ENCODE peak calls at places on chromosomes 3 and 15, in seven cellular contexts. S, K, B, N, O, Y and D are unnamed samples.

GRCh38 chr3:141950572-141951493 is 74.4 kb downstream of the ATP1B3 start:
- DNase-seq in S (no peak), K (no peak), B (no peak), N (peak), O (no peak), Y (no peak), D (no peak)

GRCh38 chr3:130761730-130762311 is 15.2 kb upstream of the PIK3R4 start:
- DNase-seq in S (no peak), K (no peak), B (no peak), N (no peak), O (peak), Y (no peak), D (no peak)

GRCh38 chr3:33141006-33141405 is 27.2 kb downstream of the CRTAP start:
- DNase-seq in S (no peak), K (no peak), B (no peak), N (no peak), O (no peak), Y (no peak), D (no peak)

GRCh38 chr3:178500631-178501030 is 35.6 kb upstream of the KCNMB2 start:
- DNase-seq in S (no peak), K (no peak), B (no peak), N (no peak), O (no peak), Y (no peak), D (no peak)

GRCh38 chr3:9500108-9501050 is 53.2 kb downstream of the LHFPL4 start:
- DNase-seq in S (peak), K (peak), B (no peak), N (peak), O (peak), Y (peak), D (peak)

GRCh38 chr15:82643992-82644391 is 3.2 kb downstream of the CPEB1 start:
- DNase-seq in S (no peak), K (peak), B (no peak), N (no peak), O (no peak), Y (no peak), D (no peak)

GRCh38 chr15:88275804-88276203 is 19.3 kb upstream of the NTRK3 start:
- DNase-seq in S (no peak), K (no peak), B (no peak), N (no peak), O (no peak), Y (no peak), D (no peak)

GRCh38 chr3:37765591-37766219 is 96.0 kb upstream of the CTDSPL start:
- DNase-seq in S (no peak), K (peak), B (no peak), N (peak), O (no peak), Y (peak), D (peak)

GRCh38 chr15:66935688-66936087 is 129.7 kb upstream of the SMAD3 start:
- DNase-seq in S (no peak), K (no peak), B (no peak), N (no peak), O (no peak), Y (no peak), D (no peak)

GRCh38 chr15:90857337-90857736 is 11.1 kb upstream of the FURIN start:
- DNase-seq in S (no peak), K (no peak), B (no peak), N (no peak), O (no peak), Y (no peak), D (no peak)
- H3K27ac ChIP-seq in S (no peak), K (no peak), B (no peak), N (no peak), O (no peak), Y (no peak), D (no peak)

DNA sequence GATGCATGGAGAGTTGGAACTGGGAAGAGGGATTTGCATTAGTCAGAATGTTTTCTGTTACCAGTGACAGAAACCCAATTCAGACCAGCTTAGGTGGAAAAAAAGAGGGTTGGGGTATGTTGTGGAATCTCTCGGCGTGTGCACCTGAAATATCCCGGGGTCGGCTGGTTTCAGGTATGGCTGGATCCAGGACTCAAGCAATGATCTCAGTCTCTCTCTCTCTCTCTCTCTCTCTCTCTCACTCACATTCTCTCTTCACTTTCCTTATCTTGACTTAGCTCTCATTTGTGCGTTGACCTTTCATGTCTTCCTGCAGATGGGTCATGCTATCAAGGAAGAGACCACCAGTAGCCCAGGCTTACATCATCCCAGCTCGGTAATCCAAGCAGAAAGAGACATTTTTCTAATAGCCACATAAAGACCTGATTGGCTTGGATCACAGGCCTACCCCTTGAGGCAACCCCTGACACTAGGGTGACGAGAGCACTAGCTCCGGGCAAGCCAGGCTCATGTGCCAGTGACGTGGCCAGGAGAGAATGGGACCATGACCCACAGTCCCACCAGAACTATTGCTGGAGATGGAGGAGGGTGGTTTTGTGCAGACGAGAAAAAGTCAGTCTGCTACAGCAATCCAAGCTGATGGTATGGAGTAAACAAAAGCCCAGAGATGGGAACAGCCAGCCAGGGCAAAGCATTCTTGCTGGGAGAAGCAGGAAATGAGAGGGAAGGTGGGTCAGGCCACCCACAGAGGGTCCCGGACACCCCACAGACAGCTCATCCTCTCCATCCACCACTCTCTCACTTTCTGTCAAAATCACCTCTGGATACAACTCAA is 91.7 kb downstream of the CHSY1 start:
- DNase-seq in S (no peak), K (no peak), B (no peak), N (no peak), O (no peak), Y (no peak), D (no peak)
- H3K27ac ChIP-seq in S (no peak), K (no peak), B (no peak), N (no peak), O (no peak), Y (no peak), D (no peak)

DNA sequence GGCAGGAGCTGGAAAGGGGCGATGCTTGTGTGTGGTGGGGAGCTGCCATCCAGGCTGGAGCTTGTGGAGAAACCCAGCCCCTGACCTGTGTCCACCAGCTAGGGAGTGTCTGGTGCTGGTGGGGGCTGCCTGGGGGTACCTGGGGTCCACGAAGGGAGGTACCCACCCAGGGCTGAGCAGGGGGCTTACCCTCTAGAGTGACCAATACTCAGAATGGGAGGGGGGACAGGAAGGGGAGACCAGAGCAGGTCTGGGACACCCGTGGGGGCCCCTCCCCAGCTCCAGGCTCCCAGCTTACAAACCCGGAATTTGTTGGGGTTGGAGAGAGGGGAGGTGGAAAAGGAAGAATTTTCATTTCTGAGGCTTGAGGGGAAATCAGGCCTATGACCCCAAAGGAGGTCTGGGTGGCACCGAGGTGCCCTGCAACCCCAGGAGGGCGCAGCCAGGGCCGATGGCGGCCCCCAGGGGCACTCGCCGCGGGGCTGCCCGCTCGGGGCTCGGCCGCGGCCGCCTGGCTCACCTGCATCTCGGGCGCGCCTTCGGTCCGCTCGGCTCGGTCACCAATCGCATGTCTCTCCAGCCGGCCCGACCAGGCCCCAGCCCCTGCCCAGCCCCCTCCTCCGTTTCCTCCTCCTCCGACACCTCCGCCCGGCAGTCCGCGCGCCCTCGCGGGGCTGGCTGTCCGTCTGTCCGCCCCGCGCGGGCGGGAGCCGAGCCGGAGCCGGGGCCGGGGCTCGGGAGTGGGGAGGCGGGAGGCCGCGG is 741 bp downstream of the LINGO1 start:
- DNase-seq in S (peak), K (peak), B (no peak), N (peak), O (no peak), Y (no peak), D (peak)
- H3K27ac ChIP-seq in S (no peak), K (no peak), B (no peak), N (peak), O (no peak), Y (peak), D (no peak)

DNA sequence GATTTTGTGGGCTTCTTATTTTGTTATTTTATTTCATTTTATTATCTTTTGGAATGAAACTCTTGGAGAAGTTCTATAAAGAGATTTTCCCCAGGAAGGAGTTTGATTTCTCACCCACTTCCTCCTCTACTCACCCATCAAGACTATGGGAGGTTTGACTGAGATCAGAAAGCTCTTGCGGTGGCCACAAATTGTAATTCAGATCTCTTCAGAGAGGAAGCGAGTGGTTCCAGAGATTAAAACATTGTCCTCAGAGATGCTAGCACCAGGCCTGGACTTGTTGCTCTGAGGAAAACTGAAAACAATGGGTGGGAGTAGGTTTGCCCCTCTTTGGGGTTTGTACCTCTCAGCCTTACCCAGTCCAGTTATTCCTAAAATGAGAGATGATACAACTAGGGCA is 8.1 kb upstream of the MUC13 start:
- DNase-seq in S (no peak), K (no peak), B (no peak), N (no peak), O (no peak), Y (no peak), D (no peak)
- H3K27ac ChIP-seq in S (no peak), K (no peak), B (no peak), N (no peak), O (no peak), Y (no peak), D (no peak)

GRCh38 chr3:14925729-14926591 is 21.4 kb upstream of the NR2C2 start:
- DNase-seq in S (no peak), K (peak), B (peak), N (peak), O (peak), Y (no peak), D (no peak)

GRCh38 chr3:14927308-14927707 is 20.1 kb upstream of the NR2C2 start:
- DNase-seq in S (no peak), K (no peak), B (no peak), N (no peak), O (no peak), Y (no peak), D (no peak)

GRCh38 chr3:14933829-14934425 is 13.5 kb upstream of the NR2C2 start:
- DNase-seq in S (no peak), K (no peak), B (no peak), N (no peak), O (no peak), Y (no peak), D (no peak)

GRCh38 chr3:14926592-14926991 is 20.8 kb upstream of the NR2C2 start:
- DNase-seq in S (no peak), K (no peak), B (no peak), N (no peak), O (no peak), Y (no peak), D (no peak)

GRCh38 chr3:14929310-14930070 is 17.9 kb upstream of the NR2C2 start:
- DNase-seq in S (no peak), K (no peak), B (no peak), N (no peak), O (no peak), Y (no peak), D (no peak)
- H3K27ac ChIP-seq in S (no peak), K (no peak), B (no peak), N (no peak), O (no peak), Y (no peak), D (no peak)

GRCh38 chr15:57472861-57473260 is 96.6 kb downstream of the CGNL1 start:
- DNase-seq in S (no peak), K (no peak), B (no peak), N (no peak), O (no peak), Y (no peak), D (no peak)

GRCh38 chr15:57481038-57481705 is 104.9 kb downstream of the CGNL1 start:
- DNase-seq in S (no peak), K (no peak), B (no peak), N (no peak), O (peak), Y (no peak), D (no peak)

GRCh38 chr15:57476533-57476975 is 100.2 kb downstream of the CGNL1 start:
- DNase-seq in S (no peak), K (no peak), B (no peak), N (no peak), O (peak), Y (no peak), D (no peak)

GRCh38 chr15:57479005-57479404 is 102.7 kb downstream of the CGNL1 start:
- DNase-seq in S (no peak), K (no peak), B (no peak), N (no peak), O (no peak), Y (no peak), D (no peak)

DNA sequence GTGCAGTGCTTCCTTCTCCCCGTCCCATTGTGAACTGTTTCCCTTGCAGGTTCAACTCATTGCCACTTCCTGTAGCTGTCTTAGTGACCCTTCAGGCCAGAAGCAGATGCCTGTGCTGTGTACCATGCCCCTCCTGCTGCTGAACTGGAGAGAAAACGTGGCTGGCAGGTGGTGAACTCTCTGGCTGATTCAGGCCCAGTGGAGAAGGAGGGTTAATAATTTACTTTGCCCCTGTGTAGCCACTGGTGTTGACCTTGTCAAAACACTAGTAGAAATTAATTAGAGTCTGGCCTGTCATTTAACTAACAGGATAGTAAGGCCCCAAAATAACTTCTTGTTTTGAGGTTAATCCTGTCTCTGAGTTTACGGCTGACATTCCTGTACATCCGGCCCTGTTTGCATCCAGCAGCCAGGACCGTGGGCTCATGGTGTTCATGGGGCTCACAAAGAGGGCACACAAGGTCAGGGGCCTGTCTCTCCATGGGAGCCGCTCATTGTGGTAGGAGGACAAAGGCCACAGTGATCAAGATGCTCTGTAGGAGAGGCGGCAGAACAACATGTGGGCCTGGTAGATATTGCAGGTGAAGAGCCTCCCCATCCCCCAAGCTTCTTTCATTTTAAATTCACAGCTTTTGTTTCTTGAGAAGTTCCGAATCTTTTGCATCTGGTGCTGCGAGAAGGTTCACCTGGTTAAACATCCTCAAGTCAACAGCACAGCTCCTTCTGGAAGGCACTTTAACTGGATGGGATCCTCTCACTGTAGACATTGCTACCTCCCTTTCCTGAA is 101.6 kb downstream of the CGNL1 start:
- DNase-seq in S (peak), K (peak), B (no peak), N (peak), O (no peak), Y (no peak), D (no peak)
- H3K27ac ChIP-seq in S (peak), K (no peak), B (no peak), N (no peak), O (no peak), Y (no peak), D (no peak)

GRCh38 chr15:51126842-51127241 is 32.1 kb upstream of the TNFAIP8L3 start:
- DNase-seq in S (no peak), K (no peak), B (no peak), N (no peak), O (no peak), Y (no peak), D (no peak)
- H3K27ac ChIP-seq in S (no peak), K (no peak), B (no peak), N (no peak), O (no peak), Y (no peak), D (no peak)

GRCh38 chr3:192409203-192409837 is 318.0 kb downstream of the FGF12 start:
- DNase-seq in S (peak), K (peak), B (no peak), N (peak), O (peak), Y (peak), D (no peak)
- H3K27ac ChIP-seq in S (no peak), K (no peak), B (no peak), N (no peak), O (no peak), Y (peak), D (peak)

GRCh38 chr15:68047826-68048225 is 6.3 kb upstream of the PIAS1 start:
- DNase-seq in S (no peak), K (no peak), B (no peak), N (no peak), O (no peak), Y (no peak), D (no peak)

GRCh38 chr15:68042156-68042854 is 11.8 kb upstream of the PIAS1 start:
- DNase-seq in S (no peak), K (no peak), B (no peak), N (no peak), O (no peak), Y (no peak), D (no peak)

GRCh38 chr15:68040144-68040543 is 14.0 kb upstream of the PIAS1 start:
- DNase-seq in S (no peak), K (no peak), B (no peak), N (no peak), O (no peak), Y (no peak), D (no peak)

GRCh38 chr15:68045289-68046265 is 8.5 kb upstream of the PIAS1 start:
- DNase-seq in S (no peak), K (no peak), B (no peak), N (peak), O (no peak), Y (no peak), D (no peak)

GRCh38 chr15:68042855-68043222 is 11.3 kb upstream of the PIAS1 start:
- DNase-seq in S (no peak), K (no peak), B (no peak), N (no peak), O (no peak), Y (no peak), D (no peak)
- H3K27ac ChIP-seq in S (peak), K (no peak), B (no peak), N (no peak), O (no peak), Y (no peak), D (no peak)

GRCh38 chr3:17743660-17743995 is 1.2 kb upstream of the TBC1D5 start:
- DNase-seq in S (no peak), K (no peak), B (no peak), N (no peak), O (no peak), Y (no peak), D (no peak)
- H3K27ac ChIP-seq in S (peak), K (peak), B (no peak), N (no peak), O (peak), Y (peak), D (peak)